ENCODE peak calls at places on chromosomes 5 and 9, in seven cellular contexts. Q, O, W, D, V, F and B are unnamed samples.

GRCh38 chr5:52804359-52804758 is 16.6 kb downstream of the ITGA1 start:
- DNase-seq in Q (no peak), O (no peak), W (no peak), D (no peak), V (no peak), F (no peak), B (no peak)

GRCh38 chr5:17233488-17233887 is 16.1 kb downstream of the BASP1 start:
- DNase-seq in Q (no peak), O (no peak), W (no peak), D (no peak), V (no peak), F (no peak), B (no peak)

GRCh38 chr5:177005619-177006264 is 837 bp downstream of the UIMC1 start:
- DNase-seq in Q (peak), O (peak), W (peak), D (peak), V (peak), F (peak), B (peak)

GRCh38 chr9:115673599-115673998 is 480.0 kb upstream of the PAPPA start:
- DNase-seq in Q (no peak), O (no peak), W (no peak), D (no peak), V (no peak), F (no peak), B (no peak)

GRCh38 chr9:96420468-96421219 is 2.5 kb upstream of the ZNF367 start:
- DNase-seq in Q (no peak), O (peak), W (peak), D (peak), V (peak), F (no peak), B (no peak)

GRCh38 chr9:24218656-24219055 is 327.0 kb downstream of the IZUMO3 start:
- DNase-seq in Q (no peak), O (no peak), W (no peak), D (no peak), V (no peak), F (no peak), B (no peak)

GRCh38 chr5:82057051-82057450 is 85.2 kb downstream of the ATG10 start:
- DNase-seq in Q (no peak), O (no peak), W (no peak), D (no peak), V (no peak), F (no peak), B (no peak)

GRCh38 chr9:96129698-96130097 is 172.3 kb downstream of the HSD17B3 start:
- DNase-seq in Q (no peak), O (no peak), W (peak), D (no peak), V (no peak), F (no peak), B (no peak)

GRCh38 chr9:76650692-76651091 is 113.5 kb upstream of the PCA3 start:
- DNase-seq in Q (no peak), O (no peak), W (peak), D (no peak), V (no peak), F (peak), B (no peak)

GRCh38 chr5:127562252-127562651 is 44.8 kb downstream of the PRRC1 start:
- DNase-seq in Q (no peak), O (no peak), W (peak), D (no peak), V (no peak), F (peak), B (no peak)

GRCh38 chr5:124746916-124747769 is 704 bp upstream of the ZNF608 start:
- DNase-seq in Q (no peak), O (peak), W (peak), D (peak), V (no peak), F (peak), B (no peak)

GRCh38 chr5:150262502-150262901 is 27.1 kb downstream of the CAMK2A start:
- DNase-seq in Q (no peak), O (no peak), W (no peak), D (no peak), V (no peak), F (no peak), B (no peak)

GRCh38 chr5:158456756-158457155 is 597.8 kb upstream of the CLINT1 start:
- DNase-seq in Q (no peak), O (peak), W (no peak), D (no peak), V (no peak), F (no peak), B (no peak)